ENCODE peak calls at places on chromosomes 7 and 10, in ten cellular contexts. F is epithelial cell of esophagus, O is hepatocyte, W is coronary artery, B is Peyer's patch, C is cardiac muscle cell, X is brain microvascular endothelial cell, Y is GM12865, A is A549, G is PC-3. N is an unnamed sample.

GRCh38 chr7:83861-84632 is 108.3 kb upstream of the FAM20C start:
- DNase-seq in F (no peak), O (peak), W (peak), B (peak), C (no peak), X (no peak), Y (no peak), A (no peak), G (no peak), N (no peak)

GRCh38 chr10:35568483-35569015 is 36.6 kb upstream of the GJD4 start:
- DNase-seq in F (no peak), O (no peak), W (no peak), B (no peak), C (no peak), X (no peak), Y (no peak), A (no peak), G (no peak), N (no peak)

GRCh38 chr10:23540401-23540800 is 101.5 kb downstream of the OTUD1 start:
- DNase-seq in F (no peak), O (peak), W (no peak), B (no peak), C (peak), X (no peak), Y (no peak), A (no peak), G (no peak), N (no peak)

GRCh38 chr7:155223021-155223420 is 74.7 kb upstream of the INSIG1 start:
- DNase-seq in F (no peak), O (no peak), W (no peak), B (no peak), C (no peak), X (no peak), Y (no peak), A (no peak), G (no peak), N (no peak)

GRCh38 chr10:112919721-112920120 is 30.3 kb upstream of the TCF7L2 start:
- DNase-seq in F (peak), O (no peak), W (no peak), B (no peak), C (peak), X (peak), Y (no peak), A (peak), G (peak), N (no peak)

GRCh38 chr10:48251525-48252353 is 22.8 kb downstream of the FRMPD2 start:
- DNase-seq in F (peak), O (no peak), W (no peak), B (no peak), C (no peak), X (no peak), Y (peak), A (no peak), G (peak), N (no peak)

GRCh38 chr10:4240641-4241197 is 455.7 kb upstream of the KLF6 start:
- DNase-seq in F (peak), O (no peak), W (no peak), B (no peak), C (peak), X (peak), Y (no peak), A (no peak), G (no peak), N (no peak)

GRCh38 chr10:102231357-102232318 is 5.5 kb downstream of the ELOVL3 start:
- DNase-seq in F (peak), O (peak), W (peak), B (peak), C (peak), X (no peak), Y (peak), A (peak), G (peak), N (no peak)

GRCh38 chr7:133770863-133771492 is 356.2 kb upstream of the LRGUK start:
- DNase-seq in F (peak), O (peak), W (no peak), B (no peak), C (peak), X (peak), Y (no peak), A (no peak), G (peak), N (no peak)

GRCh38 chr10:6048281-6049030 is 13.7 kb downstream of the IL2RA start:
- DNase-seq in F (no peak), O (no peak), W (no peak), B (no peak), C (no peak), X (no peak), Y (no peak), A (no peak), G (no peak), N (no peak)

GRCh38 chr10:3877092-3878000 is 92.3 kb upstream of the KLF6 start:
- DNase-seq in F (no peak), O (no peak), W (no peak), B (peak), C (no peak), X (no peak), Y (peak), A (no peak), G (peak), N (no peak)

GRCh38 chr7:45601094-45601493 is 26.9 kb downstream of the ADCY1 start:
- DNase-seq in F (no peak), O (no peak), W (peak), B (no peak), C (no peak), X (no peak), Y (no peak), A (no peak), G (no peak), N (no peak)

GRCh38 chr10:79336739-79337138 is 10.5 kb upstream of the PPIF start:
- DNase-seq in F (no peak), O (no peak), W (no peak), B (no peak), C (no peak), X (no peak), Y (no peak), A (no peak), G (no peak), N (no peak)

DNA sequence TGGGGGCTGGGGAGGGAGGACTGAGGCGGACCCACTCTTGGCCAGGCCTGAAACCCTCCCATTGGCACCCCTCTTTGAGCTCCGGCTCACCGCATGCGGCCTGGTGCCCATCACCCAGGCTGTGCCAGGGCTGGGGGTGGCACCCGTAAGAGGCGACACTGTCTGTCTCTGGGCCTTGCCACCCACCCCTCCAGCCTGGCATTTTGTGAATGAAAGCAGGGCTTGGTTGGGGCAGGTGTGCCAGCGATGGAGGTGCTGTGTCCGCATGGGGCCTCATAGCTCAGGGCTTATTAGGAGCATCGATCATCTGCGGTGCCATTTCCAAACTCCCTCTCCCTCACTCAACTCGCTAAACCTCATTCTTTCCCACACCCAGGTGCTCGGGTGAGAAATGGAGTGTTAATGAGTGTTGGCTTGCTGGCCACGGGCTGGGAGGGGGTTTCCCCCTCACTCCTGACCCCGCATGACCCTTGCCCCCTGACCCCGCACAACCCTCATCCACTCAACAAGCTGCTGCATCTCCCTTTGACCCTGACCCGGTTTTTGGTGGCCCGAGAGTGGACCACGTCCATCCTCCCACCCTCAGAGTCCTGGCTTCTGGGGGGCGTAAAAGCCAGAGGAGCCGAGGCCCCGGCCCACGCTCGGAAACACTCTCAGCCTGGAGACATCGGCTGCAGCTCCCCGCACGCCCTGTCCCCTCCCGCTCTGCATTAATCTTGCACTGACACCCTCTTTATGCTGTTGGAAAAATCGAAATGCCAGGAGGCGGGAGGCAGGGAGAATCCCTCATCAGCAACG is 161.1 kb downstream of the DNAJB6 start:
- DNase-seq in F (no peak), O (no peak), W (peak), B (peak), C (no peak), X (no peak), Y (no peak), A (no peak), G (no peak), N (no peak)
- H3K4me3 ChIP-seq in F (no peak), O (no peak), W (no peak), B (no peak), C (no peak), X (no peak), Y (no peak), A (no peak), G (no peak), N (no peak)

GRCh38 chr7:101170617-101171441 is 5.5 kb upstream of the VGF start:
- DNase-seq in F (no peak), O (no peak), W (no peak), B (no peak), C (no peak), X (no peak), Y (no peak), A (no peak), G (no peak), N (no peak)

GRCh38 chr7:101172854-101173751 is 7.0 kb downstream of the NAT16 start:
- DNase-seq in F (peak), O (peak), W (no peak), B (peak), C (peak), X (peak), Y (no peak), A (no peak), G (peak), N (no peak)

GRCh38 chr7:101171442-101171837 is 6.1 kb upstream of the VGF start:
- DNase-seq in F (no peak), O (no peak), W (no peak), B (no peak), C (no peak), X (no peak), Y (no peak), A (no peak), G (no peak), N (no peak)

GRCh38 chr7:101173752-101174244 is 6.3 kb downstream of the NAT16 start:
- DNase-seq in F (peak), O (no peak), W (no peak), B (peak), C (peak), X (no peak), Y (peak), A (peak), G (peak), N (peak)

DNA sequence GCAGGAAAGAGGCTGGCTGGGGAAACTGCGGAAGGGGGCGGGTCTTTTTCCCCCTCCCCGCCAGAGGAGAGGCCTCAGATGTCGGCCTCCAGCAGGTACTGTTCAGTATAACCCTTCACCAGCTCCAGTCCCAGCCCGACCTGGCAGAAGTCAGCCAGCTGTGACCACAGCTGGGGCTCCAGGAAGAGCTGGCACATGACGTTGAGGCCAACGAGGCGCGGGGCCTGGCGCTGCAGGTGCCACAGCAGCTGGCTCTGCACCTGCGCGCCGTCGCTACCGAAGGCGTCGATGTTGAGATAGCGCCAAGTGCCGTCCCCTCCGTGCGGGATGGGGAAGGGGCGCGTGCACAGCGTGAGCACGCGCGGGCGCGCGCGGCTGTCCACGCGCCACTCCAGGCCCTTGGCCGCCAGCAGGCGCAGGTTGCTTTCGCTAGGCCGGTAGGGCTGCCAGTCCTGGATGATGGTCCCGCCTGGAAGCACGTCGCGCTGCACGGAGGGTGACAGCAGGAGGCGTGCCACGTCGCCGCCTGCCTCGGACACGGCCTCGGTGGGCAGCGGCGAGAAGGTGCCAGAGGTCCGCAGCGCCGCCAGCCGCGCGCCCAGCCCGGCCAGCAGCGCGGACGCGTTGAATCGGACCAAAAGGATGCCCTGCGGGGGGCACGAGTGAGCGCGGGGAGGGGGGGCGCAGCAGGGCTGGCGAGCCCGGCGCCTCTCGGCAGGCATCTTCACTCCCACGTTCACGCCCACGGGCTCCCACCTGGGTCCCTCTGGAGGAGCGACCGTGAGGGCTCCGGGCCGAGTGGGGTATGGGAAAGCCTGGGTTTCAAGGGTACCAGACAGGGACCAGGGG is 6.9 kb upstream of the VGF start:
- DNase-seq in F (no peak), O (no peak), W (no peak), B (no peak), C (no peak), X (no peak), Y (no peak), A (no peak), G (no peak), N (no peak)
- TF ChIP-seq CTCF in F (no peak), O (no peak), W (no peak), B (no peak), C (no peak), X (no peak), Y (no peak), A (no peak), G (peak), N (no peak)

GRCh38 chr10:59628456-59628855 is 81.2 kb downstream of the SLC16A9 start:
- DNase-seq in F (peak), O (no peak), W (no peak), B (no peak), C (no peak), X (no peak), Y (no peak), A (no peak), G (peak), N (no peak)

GRCh38 chr10:59633063-59633462 is 76.6 kb downstream of the SLC16A9 start:
- DNase-seq in F (no peak), O (no peak), W (no peak), B (no peak), C (no peak), X (no peak), Y (no peak), A (no peak), G (no peak), N (no peak)

GRCh38 chr10:59631882-59632281 is 77.8 kb downstream of the SLC16A9 start:
- DNase-seq in F (peak), O (no peak), W (no peak), B (no peak), C (no peak), X (no peak), Y (no peak), A (no peak), G (no peak), N (no peak)

GRCh38 chr10:59628965-59629364 is 80.7 kb downstream of the SLC16A9 start:
- DNase-seq in F (no peak), O (no peak), W (no peak), B (no peak), C (no peak), X (no peak), Y (no peak), A (no peak), G (no peak), N (no peak)

DNA sequence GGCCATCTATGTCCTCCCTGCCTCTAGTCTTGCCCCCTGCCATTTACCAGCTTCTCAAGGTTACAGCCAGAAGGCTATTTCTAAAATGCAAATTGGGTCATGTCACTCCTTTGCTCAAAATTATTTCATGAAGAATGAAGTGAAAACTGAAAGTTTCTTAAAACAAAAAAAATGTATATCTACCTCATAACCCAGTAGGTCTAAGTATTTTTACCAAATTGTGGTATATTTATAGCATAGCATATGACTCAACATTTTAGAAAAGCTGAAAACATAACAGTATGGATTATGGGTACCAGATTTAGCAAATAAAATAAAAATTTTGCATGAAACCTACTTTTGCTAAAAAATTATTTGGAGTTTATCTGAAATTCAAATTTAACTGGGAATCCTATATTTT is 78.4 kb downstream of the SLC16A9 start:
- DNase-seq in F (no peak), O (no peak), W (no peak), B (no peak), C (no peak), X (no peak), Y (no peak), A (no peak), G (no peak), N (no peak)
- H3K4me3 ChIP-seq in F (no peak), O (no peak), W (no peak), B (no peak), C (no peak), X (no peak), Y (no peak), A (no peak), G (no peak), N (no peak)

GRCh38 chr10:110725809-110726641 is 81.9 kb downstream of the RBM20 start:
- DNase-seq in F (peak), O (peak), W (peak), B (no peak), C (peak), X (peak), Y (no peak), A (no peak), G (no peak), N (no peak)
- TF ChIP-seq CTCF in F (no peak), O (no peak), W (no peak), B (no peak), C (no peak), X (no peak), Y (no peak), A (no peak), G (no peak), N (no peak)